ENCODE peak calls at places on chromosomes 7 and 10, in seven cellular contexts. One of them, this sample, is unnamed.

GRCh38 chr7:121001932-121002754 is 13.6 kb downstream of the CPED1 start:
- DNase-seq in chondrocyte: no peak
- DNase-seq in naive B cell: no peak
- DNase-seq in activated CD4-positive, alpha-beta T cell treated with anti-CD3 and anti-CD28 coated beads, Interleukin-2, amount 50 U/mL, for 1 hour: no peak
- DNase-seq in fibroblast of the conjunctiva: no peak
- DNase-seq in AG04450: no peak
- DNase-seq in H54: no peak
- DNase-seq in this sample: no peak

GRCh38 chr7:12431886-12432285 is 28.2 kb upstream of the VWDE start:
- DNase-seq in fibroblast of the conjunctiva: no peak
- DNase-seq in chondrocyte: no peak
- DNase-seq in AG04450: no peak
- DNase-seq in activated CD4-positive, alpha-beta T cell treated with anti-CD3 and anti-CD28 coated beads, Interleukin-2, amount 50 U/mL, for 1 hour: no peak
- DNase-seq in naive B cell: no peak
- DNase-seq in H54: no peak
- DNase-seq in this sample: no peak

GRCh38 chr10:91335147-91335546 is 75.0 kb upstream of the HECTD2 start:
- DNase-seq in chondrocyte: no peak
- DNase-seq in activated CD4-positive, alpha-beta T cell treated with anti-CD3 and anti-CD28 coated beads, Interleukin-2, amount 50 U/mL, for 1 hour: no peak
- DNase-seq in H54: no peak
- DNase-seq in AG04450: no peak
- DNase-seq in naive B cell: no peak
- DNase-seq in fibroblast of the conjunctiva: no peak
- DNase-seq in this sample: no peak

GRCh38 chr7:21044384-21044783 is 257.7 kb upstream of the SP8 start:
- DNase-seq in naive B cell: no peak
- DNase-seq in chondrocyte: no peak
- DNase-seq in fibroblast of the conjunctiva: no peak
- DNase-seq in H54: no peak
- DNase-seq in AG04450: no peak
- DNase-seq in activated CD4-positive, alpha-beta T cell treated with anti-CD3 and anti-CD28 coated beads, Interleukin-2, amount 50 U/mL, for 1 hour: no peak
- DNase-seq in this sample: no peak

GRCh38 chr7:27917119-27917518 is 177.2 kb downstream of the TAX1BP1 start:
- DNase-seq in H54: no peak
- DNase-seq in fibroblast of the conjunctiva: no peak
- DNase-seq in naive B cell: no peak
- DNase-seq in activated CD4-positive, alpha-beta T cell treated with anti-CD3 and anti-CD28 coated beads, Interleukin-2, amount 50 U/mL, for 1 hour: no peak
- DNase-seq in chondrocyte: no peak
- DNase-seq in AG04450: no peak
- DNase-seq in this sample: no peak

GRCh38 chr7:144835166-144835611 is 664 bp downstream of the TPK1 start:
- DNase-seq in chondrocyte: no peak
- DNase-seq in activated CD4-positive, alpha-beta T cell treated with anti-CD3 and anti-CD28 coated beads, Interleukin-2, amount 50 U/mL, for 1 hour: no peak
- DNase-seq in fibroblast of the conjunctiva: no peak
- DNase-seq in AG04450: no peak
- DNase-seq in H54: peak; percentile 8
- DNase-seq in naive B cell: no peak
- DNase-seq in this sample: no peak

GRCh38 chr7:107891619-107892366 is 810 bp downstream of the DLD start:
- DNase-seq in H54: no peak
- DNase-seq in fibroblast of the conjunctiva: no peak
- DNase-seq in chondrocyte: no peak
- DNase-seq in activated CD4-positive, alpha-beta T cell treated with anti-CD3 and anti-CD28 coated beads, Interleukin-2, amount 50 U/mL, for 1 hour: no peak
- DNase-seq in AG04450: no peak
- DNase-seq in naive B cell: no peak
- DNase-seq in this sample: no peak

GRCh38 chr10:11337516-11337915 is 273.9 kb downstream of the USP6NL start:
- DNase-seq in chondrocyte: no peak
- DNase-seq in fibroblast of the conjunctiva: no peak
- DNase-seq in H54: no peak
- DNase-seq in activated CD4-positive, alpha-beta T cell treated with anti-CD3 and anti-CD28 coated beads, Interleukin-2, amount 50 U/mL, for 1 hour: peak; percentile 21
- DNase-seq in naive B cell: no peak
- DNase-seq in AG04450: no peak
- DNase-seq in this sample: no peak

GRCh38 chr7:28088032-28088431 is 92.6 kb downstream of the JAZF1 start:
- DNase-seq in fibroblast of the conjunctiva: no peak
- DNase-seq in naive B cell: no peak
- DNase-seq in chondrocyte: no peak
- DNase-seq in AG04450: no peak
- DNase-seq in H54: no peak
- DNase-seq in activated CD4-positive, alpha-beta T cell treated with anti-CD3 and anti-CD28 coated beads, Interleukin-2, amount 50 U/mL, for 1 hour: no peak
- DNase-seq in this sample: no peak

GRCh38 chr10:27564880-27565279 is 60.8 kb downstream of the RAB18 start:
- DNase-seq in naive B cell: no peak
- DNase-seq in H54: no peak
- DNase-seq in activated CD4-positive, alpha-beta T cell treated with anti-CD3 and anti-CD28 coated beads, Interleukin-2, amount 50 U/mL, for 1 hour: no peak
- DNase-seq in AG04450: no peak
- DNase-seq in chondrocyte: no peak
- DNase-seq in fibroblast of the conjunctiva: no peak
- DNase-seq in this sample: no peak

GRCh38 chr10:80596391-80597257 is 58.9 kb downstream of the SH2D4B start:
- DNase-seq in naive B cell: no peak
- DNase-seq in fibroblast of the conjunctiva: peak; percentile 13
- DNase-seq in chondrocyte: no peak
- DNase-seq in H54: peak; percentile 62
- DNase-seq in AG04450: peak; percentile 4
- DNase-seq in activated CD4-positive, alpha-beta T cell treated with anti-CD3 and anti-CD28 coated beads, Interleukin-2, amount 50 U/mL, for 1 hour: peak; percentile 15
- DNase-seq in this sample: peak; percentile 12

GRCh38 chr7:69411018-69411417 is 187.3 kb upstream of the AUTS2 start:
- DNase-seq in fibroblast of the conjunctiva: no peak
- DNase-seq in AG04450: no peak
- DNase-seq in H54: no peak
- DNase-seq in naive B cell: no peak
- DNase-seq in chondrocyte: no peak
- DNase-seq in activated CD4-positive, alpha-beta T cell treated with anti-CD3 and anti-CD28 coated beads, Interleukin-2, amount 50 U/mL, for 1 hour: no peak
- DNase-seq in this sample: no peak

GRCh38 chr7:144401490-144401889 is 2.0 kb downstream of the NOBOX start:
- DNase-seq in chondrocyte: no peak
- DNase-seq in H54: no peak
- DNase-seq in naive B cell: no peak
- DNase-seq in AG04450: no peak
- DNase-seq in fibroblast of the conjunctiva: no peak
- DNase-seq in activated CD4-positive, alpha-beta T cell treated with anti-CD3 and anti-CD28 coated beads, Interleukin-2, amount 50 U/mL, for 1 hour: no peak
- DNase-seq in this sample: no peak

GRCh38 chr10:32179836-32180235 is 123.6 kb upstream of the KIF5B start:
- DNase-seq in AG04450: no peak
- DNase-seq in H54: no peak
- DNase-seq in chondrocyte: no peak
- DNase-seq in fibroblast of the conjunctiva: no peak
- DNase-seq in activated CD4-positive, alpha-beta T cell treated with anti-CD3 and anti-CD28 coated beads, Interleukin-2, amount 50 U/mL, for 1 hour: no peak
- DNase-seq in naive B cell: no peak
- DNase-seq in this sample: no peak

GRCh38 chr10:121999301-121999700 is 10.3 kb downstream of the TACC2 start:
- DNase-seq in H54: no peak
- DNase-seq in AG04450: no peak
- DNase-seq in chondrocyte: no peak
- DNase-seq in naive B cell: no peak
- DNase-seq in fibroblast of the conjunctiva: no peak
- DNase-seq in activated CD4-positive, alpha-beta T cell treated with anti-CD3 and anti-CD28 coated beads, Interleukin-2, amount 50 U/mL, for 1 hour: no peak
- DNase-seq in this sample: no peak

GRCh38 chr7:79454325-79454960 is 976 bp upstream of the MAGI2 start:
- DNase-seq in fibroblast of the conjunctiva: no peak
- DNase-seq in AG04450: peak; percentile 8
- DNase-seq in H54: no peak
- DNase-seq in activated CD4-positive, alpha-beta T cell treated with anti-CD3 and anti-CD28 coated beads, Interleukin-2, amount 50 U/mL, for 1 hour: no peak
- DNase-seq in chondrocyte: peak; percentile 27
- DNase-seq in naive B cell: no peak
- DNase-seq in this sample: no peak

GRCh38 chr7:114522081-114522480 is 107.5 kb downstream of the FOXP2 start:
- DNase-seq in chondrocyte: no peak
- DNase-seq in activated CD4-positive, alpha-beta T cell treated with anti-CD3 and anti-CD28 coated beads, Interleukin-2, amount 50 U/mL, for 1 hour: no peak
- DNase-seq in H54: no peak
- DNase-seq in naive B cell: no peak
- DNase-seq in fibroblast of the conjunctiva: no peak
- DNase-seq in AG04450: no peak
- DNase-seq in this sample: no peak

GRCh38 chr7:20270867-20271266 is 53.7 kb upstream of the MACC1 start:
- DNase-seq in AG04450: no peak
- DNase-seq in fibroblast of the conjunctiva: no peak
- DNase-seq in activated CD4-positive, alpha-beta T cell treated with anti-CD3 and anti-CD28 coated beads, Interleukin-2, amount 50 U/mL, for 1 hour: no peak
- DNase-seq in chondrocyte: no peak
- DNase-seq in naive B cell: no peak
- DNase-seq in H54: no peak
- DNase-seq in this sample: no peak

GRCh38 chr10:59891919-59892318 is 14.4 kb downstream of the CCDC6 start:
- DNase-seq in chondrocyte: no peak
- DNase-seq in fibroblast of the conjunctiva: no peak
- DNase-seq in activated CD4-positive, alpha-beta T cell treated with anti-CD3 and anti-CD28 coated beads, Interleukin-2, amount 50 U/mL, for 1 hour: no peak
- DNase-seq in AG04450: no peak
- DNase-seq in H54: no peak
- DNase-seq in naive B cell: no peak
- DNase-seq in this sample: no peak

This sample was measured in AG09319.